ENCODE peak calls at places on chromosomes 5 and 9, in four cellular contexts. P, D, W and Q are unnamed samples.
A peak's percentile ranks its signal among the peaks of the same experiment; 100 is the strongest.

GRCh38 chr9:27467486-27467885 is 56.6 kb upstream of the IFNK start:
- DNase-seq in P (no peak), D (no peak), W (no peak), Q (no peak)

GRCh38 chr5:52468980-52469379 is 318.7 kb upstream of the ITGA1 start:
- DNase-seq in P (no peak), D (no peak), W (no peak), Q (no peak)

GRCh38 chr9:98654247-98654646 is 54.5 kb downstream of the GABBR2 start:
- DNase-seq in P (no peak), D (no peak), W (no peak), Q (no peak)

GRCh38 chr5:6468104-6468503 is 19.4 kb downstream of the UBE2QL1 start:
- DNase-seq in P (no peak), D (no peak), W (no peak), Q (no peak)

GRCh38 chr5:117161718-117162386 is 587.2 kb upstream of the SEMA6A start:
- DNase-seq in P (no peak), D (no peak), W (no peak), Q (no peak)

GRCh38 chr5:92017786-92018185 is 634.7 kb upstream of the ARRDC3 start:
- DNase-seq in P (no peak), D (no peak), W (no peak), Q (no peak)

GRCh38 chr5:34684281-34684979 is 28.3 kb downstream of the RAI14 start:
- DNase-seq in P (peak; percentile 94), D (peak; percentile 32), W (no peak), Q (no peak)

GRCh38 chr5:103450333-103451061 is 112.1 kb downstream of the NUDT12 start:
- DNase-seq in P (peak; percentile 25), D (no peak), W (no peak), Q (no peak)

GRCh38 chr5:2136728-2137333 is 254.1 kb upstream of the IRX4 start:
- DNase-seq in P (no peak), D (no peak), W (no peak), Q (no peak)

GRCh38 chr5:76104027-76104426 is 20.8 kb downstream of the SV2C start:
- DNase-seq in P (peak; percentile 67), D (peak; percentile 11), W (peak; percentile 20), Q (peak; percentile 23)

GRCh38 chr9:4421847-4422246 is 68.4 kb upstream of the SLC1A1 start:
- DNase-seq in P (no peak), D (no peak), W (no peak), Q (no peak)

GRCh38 chr5:160507181-160507811 is 85.6 kb downstream of the PTTG1 start:
- DNase-seq in P (no peak), D (no peak), W (no peak), Q (no peak)

GRCh38 chr9:79611091-79611614 is 39.4 kb downstream of the TLE4 start:
- DNase-seq in P (peak; percentile 64), D (no peak), W (peak; percentile 18), Q (no peak)

GRCh38 chr5:155091063-155091648 is 77.6 kb downstream of the KIF4B start:
- DNase-seq in P (no peak), D (no peak), W (no peak), Q (no peak)

GRCh38 chr9:128718475-128718874 is 5.5 kb downstream of the ZDHHC12 start:
- DNase-seq in P (no peak), D (peak; percentile 46), W (no peak), Q (no peak)

GRCh38 chr5:137619191-137619870 is 116.6 kb downstream of the KLHL3 start:
- DNase-seq in P (no peak), D (no peak), W (no peak), Q (no peak)

GRCh38 chr9:127154390-127155191 is 32.2 kb upstream of the ANGPTL2 start:
- DNase-seq in P (no peak), D (no peak), W (peak; percentile 49), Q (peak; percentile 30)

GRCh38 chr5:6762697-6763096 is 49.5 kb downstream of the TENT4A start:
- DNase-seq in P (no peak), D (no peak), W (no peak), Q (no peak)

GRCh38 chr5:54619732-54620582 is 102.4 kb downstream of the SNX18 start:
- DNase-seq in P (peak; percentile 29), D (no peak), W (no peak), Q (no peak)

GRCh38 chr9:116933251-116933650 is 246.1 kb downstream of the TRIM32 start:
- DNase-seq in P (no peak), D (no peak), W (no peak), Q (no peak)

GRCh38 chr5:124252094-124252750 is 494.2 kb downstream of the ZNF608 start:
- DNase-seq in P (no peak), D (no peak), W (peak; percentile 3), Q (no peak)

GRCh38 chr9:99601506-99601905 is 220.2 kb upstream of the NR4A3 start:
- DNase-seq in P (no peak), D (no peak), W (no peak), Q (no peak)

GRCh38 chr9:137787376-137787775 is 90.2 kb upstream of the CACNA1B start:
- DNase-seq in P (no peak), D (no peak), W (no peak), Q (no peak)

GRCh38 chr5:35618791-35619190 is 1.1 kb downstream of the SPEF2 start:
- DNase-seq in P (no peak), D (no peak), W (no peak), Q (no peak)

GRCh38 chr9:100473271-100474081 is 527 bp downstream of the TMEFF1 start:
- DNase-seq in P (peak; percentile 74), D (no peak), W (peak; percentile 63), Q (peak; percentile 11)

GRCh38 chr5:65769539-65769938 is 47.5 kb downstream of the NLN start:
- DNase-seq in P (no peak), D (no peak), W (no peak), Q (no peak)

GRCh38 chr5:136070486-136071285 is 41.9 kb downstream of the TGFBI start:
- DNase-seq in P (no peak), D (no peak), W (no peak), Q (no peak)

GRCh38 chr9:33388110-33388994 is 14.0 kb downstream of the AQP7 start:
- DNase-seq in P (no peak), D (no peak), W (no peak), Q (no peak)

GRCh38 chr5:110351451-110351850 is 375.0 kb downstream of the TMEM232 start:
- DNase-seq in P (no peak), D (no peak), W (no peak), Q (no peak)

GRCh38 chr9:111050819-111051218 is 12.5 kb upstream of the LPAR1 start:
- DNase-seq in P (no peak), D (no peak), W (no peak), Q (no peak)

GRCh38 chr5:157280927-157281326 is 15.0 kb downstream of the CYFIP2 start:
- DNase-seq in P (no peak), D (no peak), W (no peak), Q (no peak)

GRCh38 chr9:7075154-7075553 is 317.4 kb downstream of the KDM4C start:
- DNase-seq in P (no peak), D (no peak), W (no peak), Q (no peak)

GRCh38 chr5:5466227-5466626 is 43.8 kb downstream of the ICE1 start:
- DNase-seq in P (peak; percentile 15), D (no peak), W (no peak), Q (no peak)

GRCh38 chr5:107696511-107696910 is 25.8 kb upstream of the EFNA5 start:
- DNase-seq in P (no peak), D (no peak), W (no peak), Q (no peak)

GRCh38 chr5:163724305-163724704 is 218.9 kb downstream of the MAT2B start:
- DNase-seq in P (no peak), D (no peak), W (no peak), Q (no peak)

GRCh38 chr9:20980713-20981481 is 50.5 kb downstream of the HACD4 start:
- DNase-seq in P (no peak), D (no peak), W (peak; percentile 45), Q (no peak)

GRCh38 chr5:139388198-139388821 is 1.4 kb downstream of the MZB1 start:
- DNase-seq in P (peak; percentile 28), D (peak; percentile 63), W (peak; percentile 96), Q (peak; percentile 86)

GRCh38 chr9:27535701-27536118 is 6.1 kb upstream of the MOB3B start:
- DNase-seq in P (peak; percentile 88), D (no peak), W (peak; percentile 16), Q (no peak)

GRCh38 chr9:106619211-106619610 is 243.8 kb upstream of the ZNF462 start:
- DNase-seq in P (no peak), D (no peak), W (no peak), Q (no peak)

GRCh38 chr9:22447607-22448305 is 1.1 kb downstream of the DMRTA1 start:
- DNase-seq in P (peak; percentile 49), D (no peak), W (no peak), Q (no peak)
- H3K4me3 ChIP-seq in P (peak overlapping the region; percentile 64), D (peak overlapping the region; percentile 32), W (no peak overlapping the region), Q (peak overlapping the region; percentile 51)

GRCh38 chr5:149959406-149960236 is 937 bp upstream of the SLC26A2 start:
- DNase-seq in P (peak; percentile 81), D (no peak), W (peak; percentile 49), Q (no peak)
- H3K4me3 ChIP-seq in P (peak overlapping the region; percentile 36), D (peak overlapping the region; percentile 65), W (peak overlapping the region; percentile 72), Q (peak overlapping the region; percentile 50)

DNA sequence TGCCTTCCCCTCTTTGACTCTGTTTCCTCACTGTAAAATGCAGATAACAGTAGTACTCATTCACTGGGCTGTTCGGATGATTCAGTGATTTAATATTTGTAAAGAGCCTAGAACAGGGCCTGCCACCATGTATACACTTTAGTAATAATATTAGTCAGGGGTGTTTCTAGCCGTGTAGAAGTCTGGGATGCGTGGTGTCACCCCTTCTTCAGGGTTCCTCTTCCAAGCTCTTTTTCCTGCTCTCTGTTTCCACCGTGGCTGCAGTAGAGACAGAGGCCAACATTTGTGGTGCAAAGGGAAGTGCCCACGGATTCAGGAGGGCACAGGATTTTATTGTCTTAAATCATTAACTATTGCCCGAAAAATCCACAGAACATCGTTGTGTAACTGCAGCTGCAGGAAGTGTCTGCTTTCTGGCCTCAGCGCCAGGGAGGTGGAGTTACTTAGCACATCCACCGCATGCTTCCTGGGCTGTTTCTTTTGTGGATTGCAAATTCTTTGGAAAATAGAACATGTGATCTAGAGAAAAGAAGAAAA is 61.7 kb downstream of the TRIO start:
- DNase-seq in P (peak; percentile 64), D (peak; percentile 64), W (peak; percentile 47), Q (peak; percentile 81)
- H3K4me3 ChIP-seq in P (no peak overlapping the region), D (peak overlapping the region; percentile 34), W (peak overlapping the region; percentile 22), Q (no peak overlapping the region)

GRCh38 chr9:131736440-131736839 is 3.4 kb downstream of the RAPGEF1 start:
- DNase-seq in P (no peak), D (no peak), W (peak; percentile 57), Q (no peak)

GRCh38 chr9:131738838-131739191 is 1.1 kb downstream of the RAPGEF1 start:
- DNase-seq in P (peak; percentile 79), D (no peak), W (peak; percentile 59), Q (peak; percentile 65)

GRCh38 chr9:131735238-131736181 is 4.4 kb downstream of the RAPGEF1 start:
- DNase-seq in P (no peak), D (peak; percentile 94), W (no peak), Q (peak; percentile 72)

GRCh38 chr9:131738293-131738692 is 1.6 kb downstream of the RAPGEF1 start:
- DNase-seq in P (no peak), D (no peak), W (peak; percentile 65), Q (no peak)

GRCh38 chr9:131737426-131737825 is 2.5 kb downstream of the RAPGEF1 start:
- DNase-seq in P (no peak), D (no peak), W (no peak), Q (no peak)
- H3K4me3 ChIP-seq in P (no peak overlapping the region), D (no peak overlapping the region), W (peak overlapping the region; percentile 81), Q (no peak overlapping the region)